ENCODE peak calls at places on chromosomes 2 and 18, in seven cellular contexts. B is ovary, Q is HepG2, C is H1, S is tibial nerve, I is GM12878, K is spleen. F is an unnamed sample. For H3K4me1, the result is how much of the 10 kb centered on the place peaks cover.

GRCh38 chr2:79887747-79888374 is 375.0 kb downstream of the CTNNA2 start:
- DNase-seq in C (no peak), B (no peak), S (peak), Q (peak), I (peak), K (no peak), F (no peak)

GRCh38 chr2:37544617-37545031 is 126.8 kb downstream of the CDC42EP3 start:
- DNase-seq in S (no peak), I (no peak), C (no peak), B (no peak), Q (no peak), K (no peak), F (no peak)

GRCh38 chr2:191020742-191021381 is 6.9 kb upstream of the STAT1 start:
- DNase-seq in I (no peak), K (no peak), Q (peak), C (no peak), S (peak), B (peak), F (no peak)

GRCh38 chr2:170177950-170178781 is at the start of gene MYO3B:
- DNase-seq in C (no peak), S (no peak), Q (no peak), K (no peak), I (no peak), B (no peak), F (no peak)

GRCh38 chr18:61398961-61399632 is 65.9 kb downstream of the CDH20 start:
- DNase-seq in B (no peak), S (no peak), C (no peak), Q (no peak), I (no peak), K (no peak), F (no peak)

GRCh38 chr2:218273908-218274249 is 3.6 kb downstream of the PNKD start:
- DNase-seq in S (no peak), I (no peak), C (no peak), K (no peak), Q (no peak), B (no peak), F (no peak)

GRCh38 chr2:190722061-190722759 is 73.3 kb downstream of the NAB1 start:
- DNase-seq in I (peak), C (no peak), K (no peak), B (no peak), Q (no peak), S (no peak), F (no peak)

GRCh38 chr2:177606636-177607035 is 214.1 kb downstream of the AGPS start:
- DNase-seq in Q (no peak), I (no peak), C (no peak), B (no peak), S (no peak), K (no peak), F (no peak)

GRCh38 chr2:116510117-116510671 is 1304.3 kb upstream of the DDX18 start:
- DNase-seq in K (no peak), I (no peak), C (no peak), S (no peak), B (no peak), Q (peak), F (no peak)

GRCh38 chr2:6764968-6765723 is 100.6 kb downstream of the CMPK2 start:
- DNase-seq in B (no peak), K (no peak), I (no peak), Q (no peak), S (no peak), C (no peak), F (no peak)

GRCh38 chr2:68734176-68734575 is 435 bp upstream of the ARHGAP25 start:
- DNase-seq in B (no peak), Q (no peak), C (no peak), K (no peak), I (no peak), S (no peak), F (no peak)

GRCh38 chr2:71510196-71510807 is 56.9 kb downstream of the DYSF start:
- DNase-seq in B (peak), C (no peak), I (no peak), S (peak), Q (peak), K (peak), F (no peak)

GRCh38 chr2:31937741-31938140 is 73.1 kb downstream of the MEMO1 start:
- DNase-seq in K (no peak), Q (no peak), I (no peak), B (no peak), S (no peak), C (no peak), F (no peak)

GRCh38 chr2:15145919-15146318 is 415.2 kb downstream of the NBAS start:
- DNase-seq in Q (no peak), B (no peak), C (no peak), S (no peak), K (no peak), I (no peak), F (no peak)

GRCh38 chr2:237996041-237996593 is 29.3 kb downstream of the UBE2F start:
- DNase-seq in I (no peak), S (no peak), K (no peak), B (no peak), C (no peak), Q (no peak), F (no peak)

GRCh38 chr2:69298261-69298660 is 88.8 kb downstream of the GFPT1 start:
- DNase-seq in I (no peak), K (no peak), S (no peak), B (no peak), Q (peak), C (no peak), F (no peak)

GRCh38 chr2:183543731-183544130 is 419.5 kb downstream of the NUP35 start:
- DNase-seq in S (no peak), K (no peak), C (no peak), I (peak), Q (no peak), B (no peak), F (no peak)

GRCh38 chr2:109538551-109538950 is 75.2 kb downstream of the SEPTIN10 start:
- DNase-seq in B (no peak), S (no peak), I (no peak), K (no peak), C (no peak), Q (no peak), F (no peak)

GRCh38 chr2:29323301-29323700 is 208.1 kb downstream of the CLIP4 start:
- DNase-seq in Q (no peak), I (no peak), C (no peak), S (no peak), K (no peak), B (no peak), F (no peak)

GRCh38 chr18:48139427-48140347 is 209.2 kb upstream of the SMAD2 start:
- DNase-seq in I (no peak), C (no peak), B (peak), K (peak), S (no peak), Q (no peak), F (no peak)

GRCh38 chr18:6781179-6781714 is 51.7 kb downstream of the ARHGAP28 start:
- DNase-seq in Q (no peak), K (no peak), B (peak), S (no peak), I (no peak), C (no peak), F (no peak)

GRCh38 chr2:1193801-1194200 is 219.5 kb upstream of the TPO start:
- DNase-seq in Q (no peak), S (no peak), K (no peak), I (no peak), B (no peak), C (no peak), F (no peak)

GRCh38 chr2:202269585-202269984 is 4.0 kb downstream of the NOP58 start:
- DNase-seq in B (no peak), Q (no peak), I (peak), S (no peak), C (no peak), K (no peak), F (no peak)

GRCh38 chr2:152342259-152343046 is 7.5 kb downstream of the FMNL2 start:
- DNase-seq in C (no peak), Q (peak), K (no peak), S (no peak), I (no peak), B (no peak), F (no peak)

GRCh38 chr2:222709191-222709891 is 37.9 kb downstream of the MOGAT1 start:
- DNase-seq in K (no peak), B (peak), S (peak), Q (peak), C (no peak), I (no peak), F (no peak)

GRCh38 chr18:69872661-69873060 is 75.0 kb downstream of the CD226 start:
- DNase-seq in C (no peak), I (no peak), S (no peak), Q (no peak), B (no peak), K (no peak), F (no peak)

GRCh38 chr2:201883559-201883958 is 77.2 kb downstream of the CDK15 start:
- DNase-seq in C (no peak), B (no peak), K (no peak), S (no peak), Q (no peak), I (no peak), F (no peak)

GRCh38 chr2:179726461-179727180 is 134.8 kb downstream of the ZNF385B start:
- DNase-seq in I (no peak), B (no peak), Q (no peak), S (no peak), K (no peak), C (no peak), F (no peak)

GRCh38 chr2:133497261-133497893 is 70.9 kb downstream of the NCKAP5 start:
- DNase-seq in C (no peak), B (no peak), Q (no peak), I (no peak), S (no peak), K (no peak), F (no peak)

GRCh38 chr2:17733650-17734049 is 20.0 kb downstream of the SMC6 start:
- DNase-seq in B (no peak), I (no peak), Q (no peak), K (no peak), C (no peak), S (no peak), F (no peak)

GRCh38 chr2:108607706-108608301 is 73.5 kb downstream of the LIMS1 start:
- DNase-seq in Q (peak), S (no peak), K (no peak), I (no peak), C (no peak), B (no peak), F (no peak)

DNA sequence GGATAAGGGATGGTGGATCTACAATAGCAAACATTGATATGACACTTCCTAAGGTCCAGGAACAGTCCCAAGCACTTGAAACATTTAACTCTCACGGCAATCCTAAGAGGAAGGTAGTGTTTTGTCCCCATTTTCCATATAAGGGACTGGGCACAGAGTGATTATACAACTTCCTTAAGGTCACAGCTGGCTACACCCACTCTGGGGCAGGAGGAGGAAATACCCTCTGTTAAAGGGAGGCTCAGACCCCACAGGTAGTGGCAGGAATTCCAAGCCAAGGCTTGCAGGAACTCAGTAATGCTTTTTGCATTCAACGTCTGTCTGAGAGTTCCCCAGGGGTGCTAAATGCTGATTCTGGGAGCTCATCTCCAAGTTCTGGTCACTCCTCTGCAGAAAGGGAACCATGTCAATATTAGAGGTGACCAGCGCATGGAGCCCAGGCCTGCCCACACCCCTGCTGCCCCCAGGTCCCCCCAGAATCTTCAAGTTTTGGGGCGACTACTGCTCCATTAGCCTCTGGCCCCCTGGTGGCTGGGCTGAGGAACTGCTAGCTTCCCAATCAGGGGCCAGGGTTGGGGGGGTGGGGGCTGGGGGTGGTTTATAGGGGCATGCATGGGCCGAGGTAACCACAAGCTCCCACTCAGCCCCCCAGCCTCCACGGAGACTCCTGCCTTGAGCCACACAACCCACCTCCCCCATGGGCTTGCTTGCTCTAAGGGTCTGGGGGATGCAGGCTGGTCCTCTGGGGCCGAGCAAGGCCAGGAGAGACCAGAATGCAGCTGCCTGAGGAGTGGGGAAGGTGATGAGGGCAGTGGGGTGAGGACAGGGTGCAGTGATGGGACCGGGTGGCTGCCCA is 11.1 kb downstream of the OBSL1 start:
- DNase-seq in I (no peak), K (no peak), B (peak), S (no peak), C (no peak), Q (no peak), F (no peak)
- TF ChIP-seq CTCF in I (peak), K (peak), B (peak), S (peak), C (no peak), Q (peak), F (peak)

GRCh38 chr2:236590846-236591245 is 21.2 kb downstream of the ACKR3 start:
- DNase-seq in I (no peak), C (no peak), S (no peak), K (no peak), Q (no peak), B (no peak), F (no peak)

GRCh38 chr2:236592821-236593220 is 23.2 kb downstream of the ACKR3 start:
- DNase-seq in B (no peak), C (no peak), S (no peak), I (no peak), Q (peak), K (no peak), F (no peak)

GRCh38 chr2:236587861-236588495 is 18.4 kb downstream of the ACKR3 start:
- DNase-seq in I (no peak), B (no peak), S (no peak), Q (no peak), K (no peak), C (no peak), F (no peak)

GRCh38 chr2:236585966-236586365 is 16.3 kb downstream of the ACKR3 start:
- DNase-seq in Q (no peak), S (no peak), C (no peak), B (no peak), I (no peak), K (no peak), F (no peak)

GRCh38 chr2:236588932-236589331 is 19.3 kb downstream of the ACKR3 start:
- DNase-seq in B (no peak), S (no peak), K (no peak), I (no peak), Q (no peak), C (no peak), F (no peak)
- TF ChIP-seq POLR2A in B (no peak), S (no peak), K (no peak), I (no peak), Q (no peak), C (no peak), F (no peak)

GRCh38 chr2:27354597-27354927 is 2.0 kb downstream of the GTF3C2 start:
- DNase-seq in C (no peak), S (no peak), I (no peak), K (no peak), Q (no peak), B (no peak), F (no peak)

GRCh38 chr2:27351802-27352598 is 4.6 kb downstream of the GTF3C2 start:
- DNase-seq in B (no peak), C (no peak), S (no peak), I (no peak), K (no peak), Q (no peak), F (no peak)

GRCh38 chr2:27356382-27357181 is at the start of gene GTF3C2:
- DNase-seq in B (peak), K (peak), Q (peak), S (peak), I (peak), C (peak), F (peak)

GRCh38 chr2:27353762-27354596 is 2.6 kb downstream of the GTF3C2 start:
- DNase-seq in C (no peak), Q (peak), B (no peak), K (no peak), S (no peak), I (no peak), F (no peak)

GRCh38 chr2:27356056-27356381 is 545 bp downstream of the GTF3C2 start:
- DNase-seq in K (peak), C (no peak), B (peak), I (no peak), Q (peak), S (no peak), F (no peak)
- H3K4me1 ChIP-seq in K (half or more), C (under half), B (under half), I (under half), Q (half or more), S (half or more), F (under half)

DNA sequence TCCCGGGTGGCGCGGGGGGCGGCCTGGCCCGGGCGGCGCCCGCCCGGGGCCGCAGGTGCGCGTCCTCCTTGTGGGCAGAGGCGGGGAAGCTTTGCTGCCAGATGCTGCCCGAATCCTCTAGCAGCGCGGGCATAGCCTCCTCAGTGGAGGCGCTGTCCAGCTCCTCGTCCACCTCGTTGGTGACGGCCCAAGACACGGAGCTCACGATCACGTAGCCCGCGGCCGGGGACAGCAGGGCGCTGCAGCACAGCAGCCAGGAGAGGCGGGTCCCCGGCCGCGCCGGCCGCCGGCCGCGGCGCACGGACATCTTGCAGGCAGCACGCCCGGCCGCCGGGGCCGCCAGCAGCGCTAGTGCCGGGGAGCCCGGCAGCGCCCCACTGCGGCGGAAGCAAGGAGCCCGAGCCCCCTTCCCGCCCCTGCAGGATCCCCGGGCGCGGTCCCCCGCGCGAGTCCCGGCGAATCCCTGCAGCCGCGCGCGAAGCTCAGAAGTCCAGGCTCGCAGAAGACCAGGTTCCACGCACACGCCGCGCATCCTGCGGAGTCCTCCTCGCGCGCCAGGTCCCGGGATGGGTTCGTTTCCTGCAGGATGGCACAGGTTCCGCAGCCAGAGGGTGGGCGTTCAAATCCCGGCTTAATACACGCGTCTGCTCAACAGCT is at the start of gene CREG2:
- DNase-seq in I (no peak), C (peak), Q (peak), S (no peak), B (peak), K (peak), F (no peak)
- TF ChIP-seq CTCF in I (peak), C (peak), Q (peak), S (peak), B (no peak), K (no peak), F (peak)

DNA sequence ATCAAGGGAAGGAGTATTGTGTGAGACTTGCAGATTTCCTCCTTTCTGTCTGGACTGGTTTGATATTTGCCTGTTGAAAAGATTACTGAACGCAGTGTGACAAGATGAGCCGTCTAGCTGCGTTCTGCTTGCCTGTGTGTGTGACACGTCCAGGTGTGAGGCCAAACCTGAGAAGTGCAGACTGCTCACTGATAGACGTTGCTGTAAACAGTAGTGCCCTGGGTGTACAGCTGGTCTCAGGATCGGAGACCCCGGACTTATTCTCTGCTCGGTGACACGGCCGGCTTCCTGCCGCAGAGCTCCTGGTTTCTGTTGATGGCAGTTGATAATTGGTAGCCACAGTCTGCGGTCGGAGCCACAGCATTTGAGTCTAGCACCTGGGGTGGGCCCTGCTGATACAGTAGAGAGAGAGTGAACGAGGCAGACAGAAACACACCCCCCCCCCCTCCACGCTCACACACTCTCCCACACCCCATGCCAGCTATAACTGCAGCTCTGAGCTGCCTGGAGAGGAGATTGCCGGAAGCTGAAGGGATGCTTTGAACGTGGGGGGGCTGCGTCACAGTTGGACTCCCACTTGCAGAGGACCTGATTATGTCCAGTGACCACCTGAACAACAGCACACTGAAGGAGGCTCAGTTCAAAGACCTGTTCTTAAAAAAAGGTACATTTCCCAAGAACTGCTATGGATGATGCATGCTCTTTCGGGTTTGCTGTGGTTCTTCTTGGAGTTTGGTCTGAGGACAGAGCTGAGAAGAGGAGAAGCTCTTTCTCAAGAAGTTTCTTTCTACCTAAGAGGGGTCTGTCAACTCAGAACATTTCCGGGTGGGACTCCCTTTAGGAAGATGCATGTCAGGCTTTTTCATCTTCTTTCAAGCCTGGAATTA is 114.0 kb downstream of the FAM210A start:
- DNase-seq in Q (no peak), S (no peak), K (peak), I (peak), B (no peak), C (no peak), F (peak)
- TF ChIP-seq POLR2A in Q (no peak), S (no peak), K (peak), I (peak), B (no peak), C (no peak), F (no peak)

GRCh38 chr2:159128191-159128590 is 158.3 kb downstream of the WDSUB1 start:
- DNase-seq in I (no peak), B (no peak), S (no peak), K (no peak), C (no peak), Q (no peak), F (no peak)
- H3K4me1 ChIP-seq in I (under half), B (under half), S (half or more), K (half or more), C (under half), Q (under half), F (half or more)

DNA sequence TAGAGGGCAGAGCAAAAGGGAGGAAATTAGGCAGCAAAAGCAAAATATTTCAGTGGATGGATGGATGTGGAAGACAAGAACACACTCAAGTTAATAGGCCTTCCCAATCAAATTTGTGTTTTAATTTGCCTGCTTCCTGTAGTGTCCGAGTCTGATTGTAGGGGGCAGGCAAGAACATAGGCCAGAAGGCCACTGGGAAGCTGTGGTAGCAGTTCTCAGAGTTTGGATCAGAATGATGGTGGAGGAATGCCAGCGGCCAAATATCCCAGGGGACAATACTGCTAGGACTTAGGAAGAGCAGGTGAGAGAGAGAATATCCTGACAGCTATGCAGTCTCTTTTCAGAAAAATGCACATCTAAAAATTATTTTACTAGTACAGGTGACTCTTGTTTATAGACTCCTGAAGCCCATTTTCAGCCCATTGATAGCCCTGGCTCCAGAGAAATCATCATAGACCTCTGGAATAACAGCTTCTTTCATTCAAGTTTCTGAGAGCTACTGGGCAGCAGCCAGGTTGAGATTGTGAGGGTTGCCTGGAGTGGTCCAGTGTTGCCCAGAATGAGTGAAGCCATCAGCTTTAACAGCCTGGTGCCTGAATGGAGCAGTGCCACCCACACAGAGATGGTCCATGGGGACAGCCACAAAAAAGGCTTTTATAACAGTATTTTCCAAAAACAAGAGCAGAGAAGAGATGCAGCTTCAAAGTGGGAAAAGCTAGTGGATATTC is 19.1 kb upstream of the SERPINE2 start:
- DNase-seq in B (no peak), S (no peak), I (no peak), K (no peak), C (no peak), Q (no peak), F (no peak)
- TF ChIP-seq CTCF in B (no peak), S (no peak), I (no peak), K (no peak), C (peak), Q (no peak), F (no peak)

F was measured in esophagus squamous epithelium.